ENCODE peak calls at places on chromosomes 13 and 19, in five cellular contexts. V is renal cortical epithelial cell, Z is T1000, B is PC-9, D is cortex of kidney. A is an unnamed sample.

GRCh38 chr13:49395416-49396277 is 48.2 kb downstream of the CAB39L start:
- DNase-seq in V (no peak), Z (no peak), B (no peak), D (no peak), A (no peak)

GRCh38 chr19:1767464-1767933 is 14.2 kb downstream of the ONECUT3 start:
- DNase-seq in V (no peak), Z (peak), B (peak), D (no peak), A (no peak)

GRCh38 chr13:77928909-77929308 is 10.3 kb upstream of the EDNRB start:
- DNase-seq in V (peak), Z (no peak), B (no peak), D (no peak), A (no peak)

GRCh38 chr19:3234800-3235199 is 10.3 kb downstream of the CELF5 start:
- DNase-seq in V (no peak), Z (no peak), B (no peak), D (no peak), A (no peak)

GRCh38 chr13:30841161-30841560 is 64.9 kb upstream of the MEDAG start:
- DNase-seq in V (peak), Z (no peak), B (no peak), D (no peak), A (no peak)

GRCh38 chr13:96671073-96671472 is 323.2 kb downstream of the OXGR1 start:
- DNase-seq in V (no peak), Z (no peak), B (no peak), D (no peak), A (no peak)

GRCh38 chr19:47518139-47518538 is 3.3 kb upstream of the NAPA start:
- DNase-seq in V (no peak), Z (no peak), B (no peak), D (no peak), A (no peak)

GRCh38 chr19:40217027-40217810 is 965 bp downstream of the TTC9B start:
- DNase-seq in V (no peak), Z (no peak), B (peak), D (no peak), A (peak)

GRCh38 chr19:40995355-40995754 is 4.3 kb downstream of the CYP2B6 start:
- DNase-seq in V (no peak), Z (no peak), B (no peak), D (no peak), A (no peak)

GRCh38 chr19:45643927-45644771 is 5.0 kb upstream of the EML2 start:
- DNase-seq in V (no peak), Z (no peak), B (no peak), D (no peak), A (no peak)